ENCODE peak calls at places on chromosomes 12 and 14, in nine cellular contexts. One of them, this sample, is unnamed.

GRCh38 chr12:114407034-114407420 is 1.1 kb upstream of the TBX5 start:
- DNase-seq in dermis microvascular lymphatic vessel endothelial cell: no peak
- DNase-seq in stimulated activated CD8-positive, alpha-beta memory T cell treated with anti-CD3 and anti-CD28 coated beads, Interleukin-15, amount 100 ng/mL, for 48 hours: no peak
- DNase-seq in endothelial cell: no peak
- DNase-seq in gastrocnemius medialis: no peak
- DNase-seq in iris pigment epithelial cell: no peak
- DNase-seq in MCF 10A: no peak
- DNase-seq in BJ: no peak
- DNase-seq in effector memory CD8-positive, alpha-beta T cell: no peak
- DNase-seq in this sample: no peak

GRCh38 chr14:72651715-72652114 is 242.2 kb downstream of the DPF3 start:
- DNase-seq in dermis microvascular lymphatic vessel endothelial cell: no peak
- DNase-seq in stimulated activated CD8-positive, alpha-beta memory T cell treated with anti-CD3 and anti-CD28 coated beads, Interleukin-15, amount 100 ng/mL, for 48 hours: no peak
- DNase-seq in endothelial cell: no peak
- DNase-seq in gastrocnemius medialis: no peak
- DNase-seq in iris pigment epithelial cell: no peak
- DNase-seq in MCF 10A: no peak
- DNase-seq in BJ: no peak
- DNase-seq in effector memory CD8-positive, alpha-beta T cell: no peak
- DNase-seq in this sample: no peak

GRCh38 chr14:102799684-102800562 is 22.7 kb downstream of the TRAF3 start:
- DNase-seq in dermis microvascular lymphatic vessel endothelial cell: no peak
- DNase-seq in stimulated activated CD8-positive, alpha-beta memory T cell treated with anti-CD3 and anti-CD28 coated beads, Interleukin-15, amount 100 ng/mL, for 48 hours: no peak
- DNase-seq in endothelial cell: no peak
- DNase-seq in gastrocnemius medialis: no peak
- DNase-seq in iris pigment epithelial cell: peak
- DNase-seq in MCF 10A: no peak
- DNase-seq in BJ: peak
- DNase-seq in effector memory CD8-positive, alpha-beta T cell: no peak
- DNase-seq in this sample: no peak

GRCh38 chr12:113149361-113150150 is at the start of gene CFAP73:
- DNase-seq in dermis microvascular lymphatic vessel endothelial cell: peak
- DNase-seq in stimulated activated CD8-positive, alpha-beta memory T cell treated with anti-CD3 and anti-CD28 coated beads, Interleukin-15, amount 100 ng/mL, for 48 hours: no peak
- DNase-seq in endothelial cell: peak
- DNase-seq in gastrocnemius medialis: no peak
- DNase-seq in iris pigment epithelial cell: peak
- DNase-seq in MCF 10A: peak
- DNase-seq in BJ: peak
- DNase-seq in effector memory CD8-positive, alpha-beta T cell: no peak
- DNase-seq in this sample: peak

GRCh38 chr12:113840401-113841042 is 125.6 kb downstream of the RBM19 start:
- DNase-seq in dermis microvascular lymphatic vessel endothelial cell: no peak
- DNase-seq in stimulated activated CD8-positive, alpha-beta memory T cell treated with anti-CD3 and anti-CD28 coated beads, Interleukin-15, amount 100 ng/mL, for 48 hours: no peak
- DNase-seq in endothelial cell: no peak
- DNase-seq in gastrocnemius medialis: no peak
- DNase-seq in iris pigment epithelial cell: no peak
- DNase-seq in MCF 10A: no peak
- DNase-seq in BJ: no peak
- DNase-seq in effector memory CD8-positive, alpha-beta T cell: no peak
- DNase-seq in this sample: no peak

GRCh38 chr14:31727797-31728196 is 166.6 kb downstream of the NUBPL start:
- DNase-seq in dermis microvascular lymphatic vessel endothelial cell: no peak
- DNase-seq in stimulated activated CD8-positive, alpha-beta memory T cell treated with anti-CD3 and anti-CD28 coated beads, Interleukin-15, amount 100 ng/mL, for 48 hours: no peak
- DNase-seq in endothelial cell: no peak
- DNase-seq in gastrocnemius medialis: no peak
- DNase-seq in iris pigment epithelial cell: no peak
- DNase-seq in MCF 10A: no peak
- DNase-seq in BJ: no peak
- DNase-seq in effector memory CD8-positive, alpha-beta T cell: no peak
- DNase-seq in this sample: no peak

GRCh38 chr12:130916251-130916911 is 37.3 kb upstream of the ADGRD1 start:
- DNase-seq in dermis microvascular lymphatic vessel endothelial cell: peak
- DNase-seq in stimulated activated CD8-positive, alpha-beta memory T cell treated with anti-CD3 and anti-CD28 coated beads, Interleukin-15, amount 100 ng/mL, for 48 hours: no peak
- DNase-seq in endothelial cell: peak
- DNase-seq in gastrocnemius medialis: peak
- DNase-seq in iris pigment epithelial cell: peak
- DNase-seq in MCF 10A: peak
- DNase-seq in BJ: no peak
- DNase-seq in effector memory CD8-positive, alpha-beta T cell: no peak
- DNase-seq in this sample: peak

GRCh38 chr14:57845802-57846531 is 19.9 kb downstream of the SLC35F4 start:
- DNase-seq in dermis microvascular lymphatic vessel endothelial cell: no peak
- DNase-seq in stimulated activated CD8-positive, alpha-beta memory T cell treated with anti-CD3 and anti-CD28 coated beads, Interleukin-15, amount 100 ng/mL, for 48 hours: no peak
- DNase-seq in endothelial cell: no peak
- DNase-seq in gastrocnemius medialis: no peak
- DNase-seq in iris pigment epithelial cell: no peak
- DNase-seq in MCF 10A: no peak
- DNase-seq in BJ: no peak
- DNase-seq in effector memory CD8-positive, alpha-beta T cell: no peak
- DNase-seq in this sample: no peak

GRCh38 chr12:3034067-3034750 is 43.0 kb upstream of the TSPAN9 start:
- DNase-seq in dermis microvascular lymphatic vessel endothelial cell: peak
- DNase-seq in stimulated activated CD8-positive, alpha-beta memory T cell treated with anti-CD3 and anti-CD28 coated beads, Interleukin-15, amount 100 ng/mL, for 48 hours: peak
- DNase-seq in endothelial cell: peak
- DNase-seq in gastrocnemius medialis: peak
- DNase-seq in iris pigment epithelial cell: peak
- DNase-seq in MCF 10A: peak
- DNase-seq in BJ: no peak
- DNase-seq in effector memory CD8-positive, alpha-beta T cell: no peak
- DNase-seq in this sample: peak

GRCh38 chr12:34289431-34290190 is 267.3 kb downstream of the ALG10 start:
- DNase-seq in dermis microvascular lymphatic vessel endothelial cell: no peak
- DNase-seq in stimulated activated CD8-positive, alpha-beta memory T cell treated with anti-CD3 and anti-CD28 coated beads, Interleukin-15, amount 100 ng/mL, for 48 hours: no peak
- DNase-seq in endothelial cell: no peak
- DNase-seq in gastrocnemius medialis: no peak
- DNase-seq in iris pigment epithelial cell: no peak
- DNase-seq in MCF 10A: no peak
- DNase-seq in BJ: no peak
- DNase-seq in effector memory CD8-positive, alpha-beta T cell: no peak
- DNase-seq in this sample: no peak

GRCh38 chr14:63224196-63224595 is 20.0 kb downstream of the RHOJ start:
- DNase-seq in dermis microvascular lymphatic vessel endothelial cell: no peak
- DNase-seq in stimulated activated CD8-positive, alpha-beta memory T cell treated with anti-CD3 and anti-CD28 coated beads, Interleukin-15, amount 100 ng/mL, for 48 hours: no peak
- DNase-seq in endothelial cell: no peak
- DNase-seq in gastrocnemius medialis: no peak
- DNase-seq in iris pigment epithelial cell: peak
- DNase-seq in MCF 10A: no peak
- DNase-seq in BJ: no peak
- DNase-seq in effector memory CD8-positive, alpha-beta T cell: no peak
- DNase-seq in this sample: no peak

GRCh38 chr14:29274890-29275651 is 508.5 kb downstream of the FOXG1 start:
- DNase-seq in dermis microvascular lymphatic vessel endothelial cell: no peak
- DNase-seq in stimulated activated CD8-positive, alpha-beta memory T cell treated with anti-CD3 and anti-CD28 coated beads, Interleukin-15, amount 100 ng/mL, for 48 hours: no peak
- DNase-seq in endothelial cell: no peak
- DNase-seq in gastrocnemius medialis: no peak
- DNase-seq in iris pigment epithelial cell: no peak
- DNase-seq in MCF 10A: no peak
- DNase-seq in BJ: no peak
- DNase-seq in effector memory CD8-positive, alpha-beta T cell: no peak
- DNase-seq in this sample: no peak

GRCh38 chr12:51348116-51348515 is 1.6 kb upstream of the CELA1 start:
- DNase-seq in dermis microvascular lymphatic vessel endothelial cell: no peak
- DNase-seq in stimulated activated CD8-positive, alpha-beta memory T cell treated with anti-CD3 and anti-CD28 coated beads, Interleukin-15, amount 100 ng/mL, for 48 hours: no peak
- DNase-seq in endothelial cell: no peak
- DNase-seq in gastrocnemius medialis: no peak
- DNase-seq in iris pigment epithelial cell: no peak
- DNase-seq in MCF 10A: no peak
- DNase-seq in BJ: no peak
- DNase-seq in effector memory CD8-positive, alpha-beta T cell: no peak
- DNase-seq in this sample: no peak

GRCh38 chr14:75562048-75562447 is 16.4 kb upstream of the FLVCR2 start:
- DNase-seq in dermis microvascular lymphatic vessel endothelial cell: no peak
- DNase-seq in stimulated activated CD8-positive, alpha-beta memory T cell treated with anti-CD3 and anti-CD28 coated beads, Interleukin-15, amount 100 ng/mL, for 48 hours: peak
- DNase-seq in endothelial cell: no peak
- DNase-seq in gastrocnemius medialis: no peak
- DNase-seq in iris pigment epithelial cell: no peak
- DNase-seq in MCF 10A: peak
- DNase-seq in BJ: no peak
- DNase-seq in effector memory CD8-positive, alpha-beta T cell: no peak
- DNase-seq in this sample: no peak

GRCh38 chr12:26195641-26196423 is 459 bp downstream of the SSPN start:
- DNase-seq in dermis microvascular lymphatic vessel endothelial cell: peak
- DNase-seq in stimulated activated CD8-positive, alpha-beta memory T cell treated with anti-CD3 and anti-CD28 coated beads, Interleukin-15, amount 100 ng/mL, for 48 hours: no peak
- DNase-seq in endothelial cell: peak
- DNase-seq in gastrocnemius medialis: peak
- DNase-seq in iris pigment epithelial cell: peak
- DNase-seq in MCF 10A: no peak
- DNase-seq in BJ: peak
- DNase-seq in effector memory CD8-positive, alpha-beta T cell: no peak
- DNase-seq in this sample: peak

GRCh38 chr12:62210422-62210821 is 49.8 kb upstream of the USP15 start:
- DNase-seq in dermis microvascular lymphatic vessel endothelial cell: peak
- DNase-seq in stimulated activated CD8-positive, alpha-beta memory T cell treated with anti-CD3 and anti-CD28 coated beads, Interleukin-15, amount 100 ng/mL, for 48 hours: no peak
- DNase-seq in endothelial cell: peak
- DNase-seq in gastrocnemius medialis: peak
- DNase-seq in iris pigment epithelial cell: peak
- DNase-seq in MCF 10A: peak
- DNase-seq in BJ: no peak
- DNase-seq in effector memory CD8-positive, alpha-beta T cell: peak
- DNase-seq in this sample: peak

GRCh38 chr14:59342516-59343484 is 122.4 kb downstream of the GPR135 start:
- DNase-seq in dermis microvascular lymphatic vessel endothelial cell: no peak
- DNase-seq in stimulated activated CD8-positive, alpha-beta memory T cell treated with anti-CD3 and anti-CD28 coated beads, Interleukin-15, amount 100 ng/mL, for 48 hours: no peak
- DNase-seq in endothelial cell: no peak
- DNase-seq in gastrocnemius medialis: no peak
- DNase-seq in iris pigment epithelial cell: no peak
- DNase-seq in MCF 10A: no peak
- DNase-seq in BJ: no peak
- DNase-seq in effector memory CD8-positive, alpha-beta T cell: no peak
- DNase-seq in this sample: no peak

GRCh38 chr14:91858536-91859275 is 8.6 kb downstream of the TC2N start:
- DNase-seq in dermis microvascular lymphatic vessel endothelial cell: peak
- DNase-seq in stimulated activated CD8-positive, alpha-beta memory T cell treated with anti-CD3 and anti-CD28 coated beads, Interleukin-15, amount 100 ng/mL, for 48 hours: no peak
- DNase-seq in endothelial cell: no peak
- DNase-seq in gastrocnemius medialis: peak
- DNase-seq in iris pigment epithelial cell: peak
- DNase-seq in MCF 10A: peak
- DNase-seq in BJ: peak
- DNase-seq in effector memory CD8-positive, alpha-beta T cell: no peak
- DNase-seq in this sample: no peak

GRCh38 chr12:120352117-120352516 is 16.8 kb downstream of the MSI1 start:
- DNase-seq in dermis microvascular lymphatic vessel endothelial cell: no peak
- DNase-seq in stimulated activated CD8-positive, alpha-beta memory T cell treated with anti-CD3 and anti-CD28 coated beads, Interleukin-15, amount 100 ng/mL, for 48 hours: no peak
- DNase-seq in endothelial cell: no peak
- DNase-seq in gastrocnemius medialis: no peak
- DNase-seq in iris pigment epithelial cell: peak
- DNase-seq in MCF 10A: peak
- DNase-seq in BJ: no peak
- DNase-seq in effector memory CD8-positive, alpha-beta T cell: no peak
- DNase-seq in this sample: peak

GRCh38 chr14:59707778-59708635 is 131.4 kb upstream of the CCDC175 start:
- DNase-seq in dermis microvascular lymphatic vessel endothelial cell: no peak
- DNase-seq in stimulated activated CD8-positive, alpha-beta memory T cell treated with anti-CD3 and anti-CD28 coated beads, Interleukin-15, amount 100 ng/mL, for 48 hours: no peak
- DNase-seq in endothelial cell: no peak
- DNase-seq in gastrocnemius medialis: no peak
- DNase-seq in iris pigment epithelial cell: peak
- DNase-seq in MCF 10A: peak
- DNase-seq in BJ: no peak
- DNase-seq in effector memory CD8-positive, alpha-beta T cell: no peak
- DNase-seq in this sample: no peak

GRCh38 chr14:30242742-30243141 is 315.1 kb upstream of the PRKD1 start:
- DNase-seq in dermis microvascular lymphatic vessel endothelial cell: no peak
- DNase-seq in stimulated activated CD8-positive, alpha-beta memory T cell treated with anti-CD3 and anti-CD28 coated beads, Interleukin-15, amount 100 ng/mL, for 48 hours: no peak
- DNase-seq in endothelial cell: no peak
- DNase-seq in gastrocnemius medialis: no peak
- DNase-seq in iris pigment epithelial cell: no peak
- DNase-seq in MCF 10A: no peak
- DNase-seq in BJ: no peak
- DNase-seq in effector memory CD8-positive, alpha-beta T cell: no peak
- DNase-seq in this sample: no peak

GRCh38 chr12:104230304-104230703 is 14.7 kb downstream of the TXNRD1 start:
- DNase-seq in dermis microvascular lymphatic vessel endothelial cell: no peak
- DNase-seq in stimulated activated CD8-positive, alpha-beta memory T cell treated with anti-CD3 and anti-CD28 coated beads, Interleukin-15, amount 100 ng/mL, for 48 hours: no peak
- DNase-seq in endothelial cell: no peak
- DNase-seq in gastrocnemius medialis: no peak
- DNase-seq in iris pigment epithelial cell: no peak
- DNase-seq in MCF 10A: no peak
- DNase-seq in BJ: no peak
- DNase-seq in effector memory CD8-positive, alpha-beta T cell: no peak
- DNase-seq in this sample: no peak

This sample was measured in foreskin keratinocyte.